ENCODE peak calls at places on chromosomes 12 and 14, in six cellular contexts. F is HS-5; S is CD4-positive, CD25-positive, alpha-beta regulatory T cell; T is SHP77; U is effector memory CD8-positive, alpha-beta T cell; P is cardiac muscle cell. B is an unnamed sample.

GRCh38 chr12:27048822-27049752 is 26.7 kb downstream of the MED21 start:
- DNase-seq in F (peak), P (no peak), U (no peak), S (no peak), T (no peak), B (no peak)

GRCh38 chr12:100279612-100280244 is 12.8 kb downstream of the SCYL2 start:
- DNase-seq in T (no peak), S (no peak), F (no peak), P (peak), U (no peak), B (no peak)

GRCh38 chr12:89775336-89776005 is 66.8 kb upstream of the ATP2B1 start:
- DNase-seq in S (no peak), F (no peak), P (peak), T (no peak), U (no peak), B (no peak)

GRCh38 chr12:45989857-45990467 is 412 bp downstream of the SCAF11 start:
- DNase-seq in S (no peak), P (no peak), T (peak), F (no peak), U (peak), B (peak)

GRCh38 chr14:61698216-61698980 is 3.1 kb downstream of the HIF1A start:
- DNase-seq in T (no peak), U (no peak), F (no peak), P (peak), S (no peak), B (no peak)

GRCh38 chr12:93783827-93784226 is 106.7 kb downstream of the CRADD start:
- DNase-seq in F (no peak), T (no peak), U (peak), S (peak), P (no peak), B (peak)

GRCh38 chr12:75985566-75985965 is 46.0 kb downstream of the PHLDA1 start:
- DNase-seq in S (no peak), P (no peak), F (no peak), T (no peak), U (no peak), B (no peak)

GRCh38 chr12:91704446-91704845 is 441.2 kb downstream of the BTG1 start:
- DNase-seq in F (no peak), U (no peak), T (peak), S (no peak), P (no peak), B (no peak)

GRCh38 chr14:69252851-69253250 is 7.1 kb upstream of the GALNT16 start:
- DNase-seq in U (no peak), S (no peak), T (no peak), F (no peak), P (no peak), B (no peak)

GRCh38 chr12:133083345-133083744 is 2.6 kb downstream of the ZNF140 start:
- DNase-seq in P (no peak), S (no peak), U (no peak), F (no peak), T (no peak), B (no peak)

GRCh38 chr14:44081146-44081545 is 425.9 kb downstream of the FSCB start:
- DNase-seq in P (no peak), U (no peak), F (no peak), S (no peak), T (no peak), B (no peak)

GRCh38 chr12:5921966-5922365 is 23.1 kb downstream of the ANO2 start:
- DNase-seq in P (no peak), F (no peak), T (no peak), S (no peak), U (no peak), B (no peak)

GRCh38 chr12:132025526-132025925 is 75.8 kb downstream of the EP400 start:
- DNase-seq in F (no peak), T (no peak), S (no peak), U (no peak), P (no peak), B (no peak)

GRCh38 chr12:44835641-44836379 is 40.3 kb downstream of the NELL2 start:
- DNase-seq in F (no peak), S (no peak), T (no peak), P (no peak), U (no peak), B (no peak)

GRCh38 chr14:102683399-102684275 is 91.2 kb downstream of the RCOR1 start:
- DNase-seq in T (no peak), S (no peak), F (no peak), U (no peak), P (no peak), B (peak)